ENCODE peak calls at places on chromosomes 5 and 9, in eight cellular contexts. X, T, A, B, F, P, G and W are unnamed samples.
A peak's percentile ranks its signal among the peaks of the same experiment; 100 is the strongest.

GRCh38 chr9:2764371-2764770 is 47.1 kb downstream of the KCNV2 start:
- DNase-seq in X (peak; percentile 13), T (no peak), A (no peak), B (no peak), F (no peak), P (no peak), G (no peak), W (no peak)

GRCh38 chr5:135238622-135239460 is 160.2 kb downstream of the MACROH2A1 start:
- DNase-seq in X (no peak), T (no peak), A (no peak), B (no peak), F (peak; percentile 20), P (peak; percentile 60), G (peak; percentile 10), W (peak; percentile 74)

GRCh38 chr5:73096239-73096575 is 24.2 kb upstream of the TMEM171 start:
- DNase-seq in X (no peak), T (no peak), A (no peak), B (no peak), F (no peak), P (no peak), G (no peak), W (no peak)

GRCh38 chr9:73067074-73067473 is 84.6 kb upstream of the ANXA1 start:
- DNase-seq in X (no peak), T (no peak), A (no peak), B (no peak), F (no peak), P (no peak), G (no peak), W (no peak)

GRCh38 chr9:109166771-109167601 is at the start of gene FRRS1L:
- DNase-seq in X (peak; percentile 36), T (no peak), A (peak; percentile 75), B (peak; percentile 12), F (no peak), P (no peak), G (no peak), W (peak; percentile 76)

GRCh38 chr5:56737918-56738606 is 77.3 kb upstream of the MAP3K1 start:
- DNase-seq in X (no peak), T (no peak), A (no peak), B (no peak), F (no peak), P (no peak), G (no peak), W (no peak)

GRCh38 chr5:132264546-132265335 is 7.2 kb downstream of the PDLIM4 start:
- DNase-seq in X (peak; percentile 23), T (no peak), A (no peak), B (no peak), F (no peak), P (no peak), G (peak; percentile 16), W (no peak)

GRCh38 chr5:38463634-38464521 is 92.6 kb downstream of the LIFR start:
- DNase-seq in X (no peak), T (no peak), A (peak; percentile 60), B (no peak), F (no peak), P (peak; percentile 74), G (no peak), W (no peak)

GRCh38 chr5:108654042-108654441 is 93.7 kb upstream of the FER start:
- DNase-seq in X (no peak), T (no peak), A (no peak), B (no peak), F (no peak), P (no peak), G (no peak), W (no peak)

GRCh38 chr5:154755361-154756202 is at the start of gene LARP1:
- DNase-seq in X (peak; percentile 55), T (peak; percentile 20), A (peak; percentile 77), B (peak; percentile 44), F (peak; percentile 85), P (peak; percentile 74), G (no peak), W (no peak)

GRCh38 chr9:79578891-79579290 is 7.1 kb downstream of the TLE4 start:
- DNase-seq in X (no peak), T (no peak), A (no peak), B (no peak), F (no peak), P (no peak), G (no peak), W (no peak)

GRCh38 chr5:30607301-30607700 is 586.2 kb upstream of the CDH6 start:
- DNase-seq in X (no peak), T (no peak), A (no peak), B (no peak), F (no peak), P (no peak), G (no peak), W (no peak)

GRCh38 chr9:134028076-134028475 is 2.8 kb downstream of the BRD3OS start:
- DNase-seq in X (no peak), T (no peak), A (no peak), B (no peak), F (no peak), P (peak; percentile 57), G (no peak), W (peak; percentile 46)

GRCh38 chr5:137263319-137263718 is 235.8 kb downstream of the SPOCK1 start:
- DNase-seq in X (no peak), T (no peak), A (no peak), B (no peak), F (no peak), P (no peak), G (no peak), W (no peak)

GRCh38 chr9:91720746-91721705 is 229.0 kb downstream of the ROR2 start:
- DNase-seq in X (peak; percentile 69), T (no peak), A (no peak), B (peak; percentile 28), F (no peak), P (no peak), G (no peak), W (no peak)

GRCh38 chr5:135135530-135136201 is 101.6 kb upstream of the PITX1 start:
- DNase-seq in X (no peak), T (peak; percentile 22), A (no peak), B (no peak), F (no peak), P (peak; percentile 81), G (no peak), W (no peak)

GRCh38 chr5:919356-920000 is 26.8 kb downstream of the TRIP13 start:
- DNase-seq in X (no peak), T (no peak), A (no peak), B (no peak), F (no peak), P (no peak), G (no peak), W (no peak)

GRCh38 chr9:115650768-115651167 is 502.8 kb upstream of the PAPPA start:
- DNase-seq in X (no peak), T (no peak), A (no peak), B (no peak), F (no peak), P (no peak), G (no peak), W (no peak)

GRCh38 chr5:56516034-56516433 is 282.9 kb upstream of the ANKRD55 start:
- DNase-seq in X (no peak), T (no peak), A (no peak), B (no peak), F (no peak), P (no peak), G (no peak), W (no peak)

GRCh38 chr9:111970827-111971226 is 74.2 kb downstream of the UGCG start:
- DNase-seq in X (no peak), T (no peak), A (no peak), B (no peak), F (no peak), P (no peak), G (peak; percentile 35), W (no peak)

GRCh38 chr5:1310118-1310517 is 15.2 kb upstream of the TERT start:
- DNase-seq in X (no peak), T (no peak), A (no peak), B (no peak), F (peak; percentile 33), P (no peak), G (no peak), W (peak; percentile 21)

GRCh38 chr5:128965638-128966302 is 482 bp downstream of the SLC27A6 start:
- DNase-seq in X (no peak), T (no peak), A (no peak), B (peak; percentile 5), F (no peak), P (no peak), G (no peak), W (no peak)

GRCh38 chr9:130570200-130570599 is 9.2 kb upstream of the FUBP3 start:
- DNase-seq in X (no peak), T (no peak), A (no peak), B (no peak), F (no peak), P (no peak), G (no peak), W (no peak)

GRCh38 chr5:134070979-134071849 is 43.3 kb upstream of the TCF7 start:
- DNase-seq in X (peak; percentile 59), T (no peak), A (peak; percentile 37), B (peak; percentile 15), F (no peak), P (peak; percentile 54), G (no peak), W (peak; percentile 68)

GRCh38 chr5:541888-542692 is 17.8 kb upstream of the SLC9A3 start:
- DNase-seq in X (no peak), T (peak; percentile 7), A (no peak), B (no peak), F (peak; percentile 57), P (peak; percentile 51), G (no peak), W (peak; percentile 77)

GRCh38 chr9:21334969-21335632 is at the start of gene KLHL9:
- DNase-seq in X (peak; percentile 88), T (peak; percentile 80), A (peak; percentile 95), B (peak; percentile 87), F (peak; percentile 96), P (peak; percentile 97), G (peak; percentile 82), W (peak; percentile 96)
- TF ChIP-seq CTCF in X (no peak), T (no peak), A (peak; percentile 15), B (no peak), F (no peak), P (no peak), G (no peak), W (peak; percentile 36)

GRCh38 chr9:137222190-137223077 is at the start of gene RNF208:
- DNase-seq in X (no peak), T (no peak), A (no peak), B (no peak), F (no peak), P (no peak), G (no peak), W (no peak)
- TF ChIP-seq CTCF in X (no peak), T (no peak), A (no peak), B (no peak), F (no peak), P (no peak), G (no peak), W (no peak)

DNA sequence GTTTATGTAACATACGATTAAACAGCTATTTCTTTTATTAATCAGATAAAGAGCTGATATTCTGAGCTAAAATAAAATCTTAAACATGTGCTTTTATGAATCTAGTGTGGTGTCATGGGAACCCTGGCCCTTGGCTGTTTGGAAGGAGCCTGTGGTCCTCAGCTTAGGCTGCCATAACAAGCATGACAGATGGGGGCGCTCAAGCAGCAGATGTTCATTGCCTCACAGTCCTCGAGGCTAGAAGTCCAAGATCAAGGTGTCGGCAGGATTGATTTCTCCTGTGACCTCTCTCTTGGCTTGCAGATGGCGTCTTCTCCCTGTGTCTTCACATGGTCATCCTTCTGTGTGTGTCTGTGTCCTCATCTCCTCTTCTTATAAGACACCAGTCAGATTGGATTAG is 448.2 kb downstream of the GADD45G start:
- DNase-seq in X (no peak), T (no peak), A (no peak), B (no peak), F (no peak), P (no peak), G (no peak), W (no peak)
- TF ChIP-seq CTCF in X (peak; percentile 30), T (no peak), A (no peak), B (peak; percentile 21), F (peak; percentile 13), P (no peak), G (no peak), W (peak; percentile 27)

GRCh38 chr5:60688980-60689379 is 11.0 kb downstream of the DEPDC1B start:
- DNase-seq in X (no peak), T (no peak), A (no peak), B (no peak), F (no peak), P (no peak), G (no peak), W (no peak)
- TF ChIP-seq CTCF in X (no peak), T (no peak), A (no peak), B (no peak), F (no peak), P (no peak), G (no peak), W (no peak)